ENCODE peak calls at places on chromosomes 7 and 10, in four cellular contexts. One of them, this sample, is unnamed.

GRCh38 chr7:151518105-151518780 is 1.5 kb downstream of the RHEB start:
- DNase-seq in K562: peak; percentile 69
- DNase-seq in GM12878: no peak
- DNase-seq in HepG2: peak; percentile 44
- DNase-seq in this sample: no peak

GRCh38 chr10:3729397-3729796 is 55.6 kb downstream of the KLF6 start:
- DNase-seq in K562: no peak
- DNase-seq in GM12878: no peak
- DNase-seq in HepG2: no peak
- DNase-seq in this sample: no peak

GRCh38 chr7:1059200-1060091 is 15.1 kb downstream of the GPR146 start:
- DNase-seq in K562: peak; percentile 89
- DNase-seq in GM12878: peak; percentile 33
- DNase-seq in HepG2: no peak
- DNase-seq in this sample: peak; percentile 95

GRCh38 chr10:6039711-6040110 is 22.5 kb downstream of the IL2RA start:
- DNase-seq in K562: no peak
- DNase-seq in GM12878: no peak
- DNase-seq in HepG2: no peak
- DNase-seq in this sample: no peak

GRCh38 chr10:13422800-13423199 is 74.7 kb upstream of the SEPHS1 start:
- DNase-seq in K562: no peak
- DNase-seq in GM12878: no peak
- DNase-seq in HepG2: no peak
- DNase-seq in this sample: no peak

GRCh38 chr10:92208736-92209135 is 82.1 kb downstream of the CPEB3 start:
- DNase-seq in K562: no peak
- DNase-seq in GM12878: no peak
- DNase-seq in HepG2: no peak
- DNase-seq in this sample: no peak

GRCh38 chr7:120052884-120053382 is 220.0 kb upstream of the KCND2 start:
- DNase-seq in K562: peak; percentile 72
- DNase-seq in GM12878: no peak
- DNase-seq in HepG2: no peak
- DNase-seq in this sample: no peak

GRCh38 chr7:27108390-27109127 is 6.1 kb upstream of the HOXA2 start:
- DNase-seq in K562: no peak
- DNase-seq in GM12878: no peak
- DNase-seq in HepG2: no peak
- DNase-seq in this sample: peak; percentile 72

GRCh38 chr10:111338035-111338434 is 261.2 kb downstream of the ADRA2A start:
- DNase-seq in K562: no peak
- DNase-seq in GM12878: no peak
- DNase-seq in HepG2: no peak
- DNase-seq in this sample: no peak

GRCh38 chr10:32687546-32687945 is 241.6 kb downstream of the CCDC7 start:
- DNase-seq in K562: no peak
- DNase-seq in GM12878: no peak
- DNase-seq in HepG2: no peak
- DNase-seq in this sample: no peak

GRCh38 chr10:6774406-6774805 is 194.3 kb upstream of the PRKCQ start:
- DNase-seq in K562: no peak
- DNase-seq in GM12878: no peak
- DNase-seq in HepG2: no peak
- DNase-seq in this sample: no peak

GRCh38 chr10:4883079-4883739 is 57.2 kb downstream of the AKR1E2 start:
- DNase-seq in K562: peak; percentile 89
- DNase-seq in GM12878: no peak
- DNase-seq in HepG2: peak; percentile 15
- DNase-seq in this sample: no peak
- TF ChIP-seq TCF7 in K562: no peak
- TF ChIP-seq TCF7 in GM12878: no peak
- TF ChIP-seq TCF7 in HepG2: no peak
- TF ChIP-seq TCF7 in this sample: no peak

GRCh38 chr10:81082621-81083376 is 545.1 kb downstream of the SH2D4B start:
- DNase-seq in K562: no peak
- DNase-seq in GM12878: no peak
- DNase-seq in HepG2: no peak
- DNase-seq in this sample: no peak
- TF ChIP-seq CTCF in K562: no peak
- TF ChIP-seq CTCF in GM12878: no peak
- TF ChIP-seq CTCF in HepG2: no peak
- TF ChIP-seq CTCF in this sample: no peak

DNA sequence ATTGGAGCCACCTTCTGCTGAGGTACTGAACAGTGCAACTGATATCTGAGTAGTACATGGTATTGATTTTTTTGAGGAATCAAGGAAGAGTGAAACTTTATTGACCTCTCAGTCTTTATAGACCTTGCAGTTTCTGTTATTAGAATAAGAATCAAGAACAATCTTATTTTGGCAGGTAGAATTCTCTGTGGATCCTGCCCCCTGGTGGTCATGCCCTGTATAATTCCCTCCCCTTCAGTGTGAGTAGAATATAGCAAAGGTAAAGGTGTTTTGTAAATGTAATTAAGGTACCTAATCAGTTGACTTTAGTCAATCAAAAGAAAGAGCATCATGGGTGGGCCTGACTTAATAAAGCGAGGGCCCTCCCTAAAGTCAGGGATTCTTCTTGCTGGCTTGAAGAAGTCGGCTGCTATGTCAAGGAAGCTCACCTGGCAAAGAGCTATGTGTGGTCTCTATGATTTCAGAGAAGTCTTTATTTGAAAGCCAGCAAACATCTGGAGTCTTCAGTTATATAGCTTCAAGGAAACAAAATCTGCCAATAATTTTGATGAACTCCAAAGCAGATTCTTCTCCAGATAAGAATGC is 142.8 kb downstream of the LSM5 start:
- DNase-seq in K562: peak; percentile 41
- DNase-seq in GM12878: no peak
- DNase-seq in HepG2: peak; percentile 5
- DNase-seq in this sample: peak; percentile 42
- TF ChIP-seq TCF7 in K562: no peak
- TF ChIP-seq TCF7 in GM12878: no peak
- TF ChIP-seq TCF7 in HepG2: no peak
- TF ChIP-seq TCF7 in this sample: no peak

GRCh38 chr7:100856871-100857282 is 4.4 kb downstream of the SLC12A9 start:
- DNase-seq in K562: no peak
- DNase-seq in GM12878: no peak
- DNase-seq in HepG2: no peak
- DNase-seq in this sample: no peak

GRCh38 chr7:100854146-100854895 is 1.8 kb downstream of the SLC12A9 start:
- DNase-seq in K562: no peak
- DNase-seq in GM12878: no peak
- DNase-seq in HepG2: no peak
- DNase-seq in this sample: no peak

GRCh38 chr7:100852048-100852872 is at the start of gene SLC12A9:
- DNase-seq in K562: peak; percentile 97
- DNase-seq in GM12878: peak; percentile 45
- DNase-seq in HepG2: peak; percentile 73
- DNase-seq in this sample: peak; percentile 93

GRCh38 chr7:100859856-100860255 is 7.3 kb upstream of the TRIP6 start:
- DNase-seq in K562: no peak
- DNase-seq in GM12878: no peak
- DNase-seq in HepG2: no peak
- DNase-seq in this sample: no peak

GRCh38 chr7:100855515-100855914 is 3.0 kb downstream of the SLC12A9 start:
- DNase-seq in K562: no peak
- DNase-seq in GM12878: no peak
- DNase-seq in HepG2: no peak
- DNase-seq in this sample: no peak
- TF ChIP-seq CTCF in K562: no peak
- TF ChIP-seq CTCF in GM12878: no peak
- TF ChIP-seq CTCF in HepG2: no peak
- TF ChIP-seq CTCF in this sample: no peak

DNA sequence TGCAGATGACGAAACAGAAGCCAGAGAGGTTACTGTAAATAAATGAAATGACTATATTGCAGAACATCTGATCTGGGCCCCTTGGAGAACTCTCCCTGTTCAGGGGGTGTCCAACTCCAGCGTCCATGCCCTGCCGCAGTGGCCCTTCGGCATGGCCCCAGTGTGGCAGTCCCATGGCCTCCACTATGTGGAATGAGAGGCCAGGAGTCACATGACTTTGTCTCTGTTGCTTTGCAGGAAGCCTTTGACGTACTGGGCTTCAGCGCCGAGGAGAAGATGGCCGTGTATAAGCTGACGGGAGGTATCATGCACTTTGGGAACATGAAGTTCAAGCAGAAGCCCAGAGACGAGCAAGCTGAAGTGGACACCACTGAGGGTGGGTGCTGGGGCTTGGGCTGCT is 15.6 kb upstream of the MYH16 start:
- DNase-seq in K562: no peak
- DNase-seq in GM12878: no peak
- DNase-seq in HepG2: no peak
- DNase-seq in this sample: no peak
- TF ChIP-seq TCF7 in K562: no peak
- TF ChIP-seq TCF7 in GM12878: no peak
- TF ChIP-seq TCF7 in HepG2: no peak
- TF ChIP-seq TCF7 in this sample: no peak

GRCh38 chr10:132746801-132747625 is 38.9 kb downstream of the NKX6-2 start:
- DNase-seq in K562: no peak
- DNase-seq in GM12878: no peak
- DNase-seq in HepG2: no peak
- DNase-seq in this sample: peak; percentile 34
- TF ChIP-seq CTCF in K562: no peak
- TF ChIP-seq CTCF in GM12878: no peak
- TF ChIP-seq CTCF in HepG2: no peak
- TF ChIP-seq CTCF in this sample: no peak